ENCODE peak calls at places on chromosomes 4 and X, in six cellular contexts. Q, Y, R, A, O and B are unnamed samples.

GRCh38 chr4:176920694-176921093 is 128.0 kb upstream of the VEGFC start:
- DNase-seq in Q (no peak), O (no peak), A (no peak), R (no peak), Y (no peak), B (no peak)

GRCh38 chr4:100362363-100362762 is 155.5 kb downstream of the EMCN start:
- DNase-seq in Q (no peak), R (no peak), Y (no peak), A (no peak), O (no peak), B (no peak)

GRCh38 chr4:146096374-146096773 is 79.1 kb upstream of the LSM6 start:
- DNase-seq in O (no peak), Q (no peak), A (no peak), R (no peak), Y (no peak), B (no peak)

GRCh38 chrX:3176439-3176820 is 135.2 kb downstream of the ARSF start:
- DNase-seq in O (no peak), Q (no peak), A (no peak), R (no peak), Y (no peak), B (no peak)

GRCh38 chr4:45741897-45742296 is 382.0 kb downstream of the GABRG1 start:
- DNase-seq in R (no peak), O (peak; percentile 28), Q (no peak), Y (no peak), A (no peak), B (no peak)

GRCh38 chr4:9944431-9945425 is 76.6 kb downstream of the SLC2A9 start:
- DNase-seq in R (no peak), A (no peak), Y (no peak), O (no peak), Q (no peak), B (no peak)

GRCh38 chrX:38970845-38971244 is 169.6 kb downstream of the MID1IP1 start:
- DNase-seq in Q (no peak), O (no peak), A (no peak), Y (no peak), R (no peak), B (no peak)

GRCh38 chr4:52714597-52715254 is 36.5 kb downstream of the ERVMER34-1 start:
- DNase-seq in Q (no peak), R (no peak), O (no peak), Y (no peak), A (peak; percentile 58), B (no peak)

GRCh38 chr4:156962551-156962974 is 9.0 kb downstream of the PDGFC start:
- DNase-seq in A (no peak), Y (no peak), R (no peak), O (peak; percentile 66), Q (no peak), B (no peak)

GRCh38 chr4:158667651-158668198 is 4.0 kb downstream of the C4orf46 start:
- DNase-seq in Q (peak; percentile 15), O (peak; percentile 49), Y (no peak), A (peak; percentile 52), R (no peak), B (peak; percentile 2)

GRCh38 chr4:86493460-86493859 is 100.7 kb upstream of the PTPN13 start:
- DNase-seq in O (no peak), R (no peak), A (no peak), Y (no peak), Q (no peak), B (no peak)

GRCh38 chrX:135516376-135516775 is 4.1 kb upstream of the INTS6L start:
- DNase-seq in A (peak; percentile 41), R (no peak), Y (no peak), Q (no peak), O (no peak), B (no peak)

GRCh38 chr4:109432676-109433075 is 939 bp upstream of the SEC24B start:
- DNase-seq in Y (no peak), A (peak; percentile 29), Q (no peak), R (no peak), O (no peak), B (no peak)

GRCh38 chr4:173436149-173436579 is 37.2 kb upstream of the SCRG1 start:
- DNase-seq in A (no peak), Q (no peak), Y (no peak), O (no peak), R (no peak), B (no peak)

GRCh38 chr4:22850055-22850454 is 157.3 kb downstream of the GBA3 start:
- DNase-seq in Y (no peak), A (no peak), O (no peak), R (no peak), Q (no peak), B (no peak)

GRCh38 chrX:66632473-66632872 is 6.4 kb downstream of the EDA2R start:
- DNase-seq in R (no peak), Y (no peak), A (no peak), Q (no peak), O (no peak), B (no peak)

GRCh38 chr4:153472122-153473037 is 6.2 kb downstream of the TMEM131L start:
- DNase-seq in R (no peak), A (no peak), O (no peak), Y (peak; percentile 81), Q (no peak), B (no peak)

GRCh38 chr4:75429208-75429607 is 85.0 kb downstream of the RCHY1 start:
- DNase-seq in Q (no peak), Y (no peak), R (no peak), O (no peak), A (no peak), B (no peak)

GRCh38 chr4:99868126-99868596 is 26.1 kb downstream of the LAMTOR3 start:
- DNase-seq in R (peak; percentile 23), Y (no peak), A (no peak), O (no peak), Q (no peak), B (no peak)

GRCh38 chr4:85611661-85612060 is 136.7 kb downstream of the ARHGAP24 start:
- DNase-seq in O (no peak), Q (no peak), Y (no peak), R (no peak), A (no peak), B (no peak)

GRCh38 chr4:137531951-137532868 is at the start of gene PCDH18:
- DNase-seq in Y (peak; percentile 15), R (peak; percentile 54), O (no peak), A (no peak), Q (no peak), B (no peak)
- TF ChIP-seq POLR2A in Y (no peak), R (no peak), O (no peak), A (no peak), Q (no peak), B (no peak)

GRCh38 chr4:39476181-39476873 is 17.5 kb downstream of the LIAS start:
- DNase-seq in A (no peak), O (no peak), Q (no peak), R (no peak), Y (no peak), B (no peak)
- TF ChIP-seq TAF1 in A (no peak), O (no peak), Q (no peak), R (no peak), Y (no peak), B (no peak)

GRCh38 chr4:1855334-1856070 is 454 bp downstream of the LETM1 start:
- DNase-seq in Q (peak; percentile 49), Y (no peak), O (no peak), R (no peak), A (peak; percentile 42), B (peak; percentile 50)

GRCh38 chr4:1856071-1856919 is at the start of gene LETM1:
- DNase-seq in A (peak; percentile 96), O (peak; percentile 84), Q (peak; percentile 97), R (peak; percentile 72), Y (peak; percentile 83), B (peak; percentile 98)

GRCh38 chr4:1856920-1857699 is 1.2 kb upstream of the LETM1 start:
- DNase-seq in Q (no peak), Y (no peak), R (no peak), O (no peak), A (peak; percentile 54), B (no peak)

GRCh38 chr4:1859389-1859753 is 3.4 kb upstream of the LETM1 start:
- DNase-seq in Q (no peak), A (no peak), O (no peak), R (no peak), Y (no peak), B (no peak)

GRCh38 chr4:1857931-1858330 is 2.0 kb upstream of the LETM1 start:
- DNase-seq in R (no peak), Y (no peak), Q (no peak), O (no peak), A (no peak), B (no peak)
- TF ChIP-seq POLR2AphosphoS5 in R (no peak), Y (no peak), Q (no peak), O (no peak), A (no peak), B (no peak)

DNA sequence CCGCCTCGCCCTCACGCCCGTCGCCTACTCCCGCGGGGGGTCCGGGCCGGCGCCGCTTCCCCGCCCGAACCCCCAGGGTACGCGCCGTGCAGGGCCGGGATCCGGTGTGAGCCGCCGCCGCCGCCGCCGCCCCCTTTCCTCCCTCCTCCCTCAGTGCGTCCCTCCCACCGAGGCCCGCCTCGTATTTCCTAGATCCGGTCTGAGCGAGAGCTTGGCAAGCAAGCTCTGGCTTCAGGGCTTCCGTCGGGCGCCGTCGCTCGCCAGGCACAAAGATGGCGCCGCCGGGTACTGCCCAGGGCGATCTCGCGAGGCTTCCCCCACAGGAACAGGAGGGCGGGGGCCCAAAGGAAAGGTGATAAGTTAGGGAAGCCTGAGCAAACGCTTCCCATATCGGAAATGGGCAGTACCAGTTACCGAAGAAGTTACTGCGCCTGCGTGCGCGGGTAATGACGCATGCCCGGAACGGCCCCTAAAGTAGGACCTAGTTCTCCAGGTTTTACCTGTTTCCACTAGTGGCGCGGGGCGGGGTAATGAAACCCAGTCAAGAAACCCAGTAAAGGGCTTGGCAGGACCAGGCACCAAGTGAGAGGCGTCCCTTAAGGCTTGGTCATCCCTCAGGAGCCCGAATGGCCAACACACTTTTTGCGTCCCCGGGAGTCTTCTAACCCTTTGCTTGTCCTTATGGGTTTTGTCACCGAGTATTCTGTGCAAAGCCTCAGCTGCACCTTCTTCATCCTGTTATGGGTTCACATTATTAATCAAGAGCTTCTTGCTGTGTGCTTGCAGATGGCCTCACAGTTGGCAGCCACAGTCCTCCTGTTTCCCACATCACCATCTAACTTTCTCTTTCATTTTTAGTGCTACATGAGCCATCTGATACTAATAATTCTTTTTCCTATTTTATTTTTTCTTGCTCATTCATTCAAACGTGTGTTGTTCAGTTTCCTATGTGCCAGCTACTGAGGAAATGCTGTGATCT is at the start of gene TAB3:
- DNase-seq in R (peak; percentile 90), Q (peak; percentile 57), Y (peak; percentile 89), O (peak; percentile 94), A (peak; percentile 96), B (peak; percentile 27)
- TF ChIP-seq POLR2A in R (no peak), Q (no peak), Y (peak; percentile 53), O (peak; percentile 58), A (peak; percentile 51), B (no peak)

GRCh38 chr4:139229534-139230039 is 50.4 kb downstream of the MGARP start:
- DNase-seq in O (peak; percentile 50), Y (no peak), A (peak; percentile 61), R (no peak), Q (no peak), B (no peak)
- TF ChIP-seq TAF1 in O (no peak), Y (no peak), A (no peak), R (no peak), Q (no peak), B (no peak)